ENCODE peak calls at places on chromosome 1, in nine cellular contexts. C, L, M, N, D, W, X, I and Q are unnamed samples.
A peak's percentile ranks its signal among the peaks of the same experiment; 100 is the strongest.

GRCh38 chr1:17665950-17666720 is 89.0 kb upstream of the ACTL8 start:
- DNase-seq in C (no peak), L (no peak), M (no peak), N (no peak), D (no peak), W (no peak), X (no peak), I (no peak), Q (no peak)

GRCh38 chr1:8423134-8423701 is 105.3 kb downstream of the SLC45A1 start:
- DNase-seq in C (peak; percentile 45), L (peak; percentile 42), M (peak; percentile 48), N (peak; percentile 65), D (no peak), W (peak; percentile 20), X (no peak), I (peak; percentile 59), Q (no peak)

GRCh38 chr1:10599194-10599861 is 124.6 kb downstream of the PEX14 start:
- DNase-seq in C (peak; percentile 22), L (no peak), M (no peak), N (no peak), D (no peak), W (peak; percentile 63), X (no peak), I (no peak), Q (peak; percentile 28)

GRCh38 chr1:186982116-186982515 is 153.4 kb downstream of the PLA2G4A start:
- DNase-seq in C (no peak), L (no peak), M (no peak), N (no peak), D (no peak), W (no peak), X (no peak), I (no peak), Q (no peak)

GRCh38 chr1:1614204-1614953 is 921 bp upstream of the MIB2 start:
- DNase-seq in C (peak; percentile 65), L (peak; percentile 51), M (peak; percentile 45), N (peak; percentile 69), D (peak; percentile 89), W (no peak), X (peak; percentile 56), I (peak; percentile 76), Q (peak; percentile 69)

GRCh38 chr1:35434703-35435102 is 122.5 kb downstream of the KIAA0319L start:
- DNase-seq in C (no peak), L (no peak), M (no peak), N (no peak), D (no peak), W (no peak), X (no peak), I (no peak), Q (no peak)

GRCh38 chr1:110214454-110215404 is 4.6 kb downstream of the KCNC4 start:
- DNase-seq in C (peak; percentile 77), L (no peak), M (no peak), N (no peak), D (no peak), W (no peak), X (no peak), I (peak; percentile 66), Q (no peak)

GRCh38 chr1:19210772-19211549 is 895 bp upstream of the UBR4 start:
- DNase-seq in C (no peak), L (no peak), M (no peak), N (no peak), D (peak; percentile 51), W (no peak), X (no peak), I (no peak), Q (no peak)

DNA sequence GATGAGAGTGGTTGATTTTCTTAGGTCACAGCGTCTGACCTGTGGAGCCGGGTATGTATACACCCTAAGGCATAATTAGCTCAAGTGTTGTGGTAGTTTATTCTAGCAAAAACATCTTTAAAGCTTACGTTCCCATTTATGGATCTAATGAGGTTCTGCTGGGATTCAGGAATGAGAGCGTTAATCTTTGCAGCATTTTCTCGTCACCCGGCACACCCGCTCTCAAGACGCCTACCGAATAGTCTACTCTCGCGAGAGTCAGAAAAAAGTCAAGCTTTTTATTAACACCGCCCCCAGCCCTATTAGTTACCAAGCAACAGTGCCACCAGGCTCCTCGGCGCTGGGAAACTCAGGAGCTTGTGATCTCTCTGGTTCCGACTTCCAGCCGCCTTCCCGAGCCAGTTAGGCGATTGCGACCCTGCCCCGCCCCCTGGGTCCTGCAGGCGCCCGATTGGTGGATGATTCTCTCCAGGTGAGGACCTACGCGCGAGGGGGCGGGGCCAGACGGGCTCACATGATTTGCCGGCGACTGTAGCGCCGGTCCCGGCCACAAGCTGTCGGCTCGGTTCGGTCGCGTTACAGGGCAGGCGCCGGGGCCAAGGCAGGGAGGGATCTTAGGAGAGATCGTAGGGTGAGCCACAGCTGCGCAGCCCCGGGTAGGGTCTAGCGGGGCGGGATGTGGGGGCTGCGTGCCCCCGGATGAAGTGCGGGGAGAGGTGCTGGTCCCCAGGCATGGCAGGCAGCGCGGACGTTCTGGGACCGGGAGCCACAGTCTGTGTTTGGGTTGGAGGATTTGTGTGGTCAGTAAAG is at the start of gene PFKFB2:
- DNase-seq in C (peak; percentile 100), L (peak; percentile 99), M (peak; percentile 98), N (peak; percentile 99), D (peak; percentile 72), W (peak; percentile 98), X (peak; percentile 98), I (peak; percentile 100), Q (peak; percentile 99)
- TF ChIP-seq POLR2A in C (peak; percentile 98), L (peak; percentile 80), M (peak; percentile 83), N (peak; percentile 98), D (no peak), W (peak; percentile 84), X (peak; percentile 98), I (peak; percentile 90), Q (peak; percentile 39)

DNA sequence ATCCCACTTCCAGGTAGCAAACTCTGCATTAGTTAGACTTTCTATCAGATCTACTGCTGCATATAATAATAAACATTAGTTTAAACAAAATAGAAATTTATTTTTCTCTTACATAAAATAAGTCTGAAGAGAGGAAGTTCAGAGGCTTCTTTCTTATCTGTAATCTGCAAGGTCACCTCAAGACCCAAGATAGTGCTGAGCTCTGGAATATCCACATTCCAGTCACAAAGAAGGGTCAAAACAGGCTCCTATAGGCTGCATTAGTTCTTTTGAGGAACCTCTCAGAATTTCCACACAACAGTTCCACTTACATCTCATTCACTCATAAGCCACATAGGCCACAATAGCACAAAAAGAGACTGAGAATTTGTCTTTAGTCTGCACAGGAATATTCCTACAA is 15.3 kb downstream of the DYNLT5 start:
- DNase-seq in C (no peak), L (no peak), M (no peak), N (no peak), D (peak; percentile 1), W (no peak), X (no peak), I (no peak), Q (no peak)
- H3K4me3 ChIP-seq in C (no peak overlapping the region), L (no peak overlapping the region), M (no peak overlapping the region), N (no peak overlapping the region), D (no peak overlapping the region), W (no peak overlapping the region), X (no peak overlapping the region), I (no peak overlapping the region), Q (no peak overlapping the region)

GRCh38 chr1:23533288-23534130 is 2.5 kb upstream of the E2F2 start:
- DNase-seq in C (no peak), L (no peak), M (no peak), N (no peak), D (peak; percentile 84), W (no peak), X (no peak), I (no peak), Q (no peak)

GRCh38 chr1:23530089-23530749 is 814 bp downstream of the E2F2 start:
- DNase-seq in C (peak; percentile 6), L (no peak), M (no peak), N (no peak), D (no peak), W (no peak), X (peak; percentile 61), I (no peak), Q (no peak)

GRCh38 chr1:23531695-23532094 is 662 bp upstream of the E2F2 start:
- DNase-seq in C (no peak), L (no peak), M (no peak), N (no peak), D (no peak), W (no peak), X (no peak), I (no peak), Q (no peak)

GRCh38 chr1:23529146-23530088 is 1.6 kb downstream of the E2F2 start:
- DNase-seq in C (peak; percentile 10), L (no peak), M (no peak), N (peak; percentile 55), D (no peak), W (no peak), X (peak; percentile 54), I (no peak), Q (no peak)

DNA sequence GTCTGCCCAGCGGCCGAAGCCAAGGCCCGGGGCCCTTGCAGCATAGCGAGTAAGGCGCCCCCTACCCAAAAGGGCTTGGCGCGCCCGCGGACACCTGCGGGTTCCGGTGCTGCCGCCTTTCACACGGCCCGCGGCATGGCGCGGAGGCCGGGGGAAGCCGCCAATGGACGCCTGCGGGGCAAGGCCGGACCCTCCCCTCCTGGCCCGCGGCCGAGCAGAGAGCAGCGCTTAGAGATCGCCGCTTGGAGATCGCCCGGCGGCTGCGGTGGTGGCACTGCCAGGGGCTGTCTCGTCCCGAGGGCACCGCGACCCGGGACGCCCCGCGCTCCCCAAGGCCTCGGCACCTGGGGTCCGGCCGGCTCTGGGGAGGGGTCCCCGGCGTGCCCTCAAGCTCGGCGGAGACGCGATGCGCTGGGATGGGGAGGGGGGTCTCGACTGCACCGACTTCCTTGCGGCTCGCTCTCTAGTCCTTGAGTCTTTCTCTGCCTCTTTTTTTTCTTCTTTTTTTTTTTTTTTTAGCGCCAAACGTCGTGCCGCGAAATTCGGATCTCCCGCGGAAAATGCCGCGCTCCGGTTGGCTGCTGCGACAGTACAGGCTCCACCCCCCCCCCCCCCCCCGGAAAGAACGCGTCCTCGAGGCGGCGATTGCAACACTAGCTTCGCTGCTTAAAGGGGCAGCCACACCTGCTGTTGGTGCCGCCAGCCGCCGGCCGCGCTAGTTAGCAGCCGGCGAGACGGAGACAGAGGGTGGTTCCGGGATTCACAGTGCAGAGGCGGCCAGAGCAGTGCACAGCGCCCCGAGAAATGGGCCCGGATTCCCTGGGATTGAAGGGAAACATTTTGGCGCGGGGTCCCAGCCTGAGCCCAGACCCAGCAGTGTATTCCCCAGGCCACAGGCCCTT is at the start of gene E2F2:
- DNase-seq in C (peak; percentile 91), L (peak; percentile 80), M (peak; percentile 89), N (peak; percentile 94), D (peak; percentile 93), W (peak; percentile 79), X (peak; percentile 97), I (peak; percentile 88), Q (peak; percentile 91)
- TF ChIP-seq POLR2A in C (peak; percentile 38), L (no peak), M (no peak), N (peak; percentile 27), D (peak; percentile 44), W (peak; percentile 29), X (peak; percentile 77), I (no peak), Q (peak; percentile 27)

DNA sequence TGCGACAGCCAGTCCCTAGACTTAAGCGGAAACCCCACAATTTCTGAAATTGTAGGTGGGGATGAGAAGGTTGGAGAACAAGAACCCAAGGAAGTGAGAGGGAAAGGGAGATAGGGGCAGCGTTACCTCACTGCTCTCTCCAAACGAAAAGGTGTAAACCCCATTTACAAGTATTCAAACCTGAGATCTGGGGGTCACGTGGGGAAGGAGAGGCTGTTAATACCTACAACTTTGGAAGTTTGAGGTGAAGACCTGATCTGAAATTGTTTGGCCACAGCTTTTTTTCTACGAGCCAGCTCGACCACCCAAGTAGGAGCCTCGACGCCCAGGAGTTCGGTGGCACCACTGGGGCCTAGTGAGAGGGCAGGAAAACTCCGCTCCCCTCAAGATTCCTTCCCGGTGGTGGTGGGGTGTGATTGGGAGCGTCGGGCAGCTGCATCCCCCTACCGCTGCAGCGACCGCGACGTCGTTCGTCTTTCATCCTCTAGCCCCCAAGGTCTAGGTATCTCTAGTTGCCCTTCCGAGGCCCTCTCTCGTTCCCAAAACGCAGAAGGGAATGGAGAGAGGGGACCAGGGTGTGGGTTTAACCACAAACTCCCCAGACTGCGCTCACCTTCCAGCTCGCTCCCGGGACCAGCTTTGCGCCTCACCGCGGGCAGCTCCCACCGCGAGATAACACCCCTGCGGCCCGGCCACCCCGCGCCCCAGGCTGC is 907 bp downstream of the PTPN14 start:
- DNase-seq in C (no peak), L (no peak), M (no peak), N (no peak), D (no peak), W (peak; percentile 53), X (no peak), I (no peak), Q (peak; percentile 22)
- H3K4me3 ChIP-seq in C (peak overlapping the region; percentile 58), L (peak overlapping the region; percentile 68), M (peak overlapping the region; percentile 93), N (peak overlapping the region; percentile 65), D (no peak overlapping the region), W (peak overlapping the region; percentile 85), X (no peak overlapping the region), I (peak overlapping the region; percentile 34), Q (peak overlapping the region; percentile 70)